ENCODE peak calls at places on chromosomes 11 and 22, in six cellular contexts. Z is body of pancreas; G is GM23338; E is endodermal cell; J is CD8-positive, alpha-beta memory T cell; F is trophoblast cell. M is an unnamed sample.

GRCh38 chr11:110621826-110622225 is 90.4 kb downstream of the ARHGAP20 start:
- DNase-seq in G (no peak), E (no peak), Z (no peak), J (no peak), F (no peak), M (no peak)

GRCh38 chr22:40156001-40156516 is 21.7 kb upstream of the TNRC6B start:
- DNase-seq in Z (peak), J (no peak), E (peak), G (peak), F (peak), M (peak)

GRCh38 chr11:26896716-26897115 is 97.2 kb upstream of the FIBIN start:
- DNase-seq in J (no peak), G (no peak), E (no peak), F (peak), Z (no peak), M (no peak)

GRCh38 chr11:58027341-58027740 is 3.4 kb upstream of the OR6Q1 start:
- DNase-seq in F (peak), Z (no peak), E (no peak), J (no peak), G (no peak), M (no peak)

GRCh38 chr11:64844330-64845124 is at the start of gene CDC42BPG:
- DNase-seq in Z (peak), F (peak), J (peak), G (peak), E (peak), M (peak)

GRCh38 chr11:19060629-19061028 is at the start of gene MRGPRX2:
- DNase-seq in E (no peak), J (no peak), G (no peak), Z (no peak), F (no peak), M (no peak)

GRCh38 chr11:73991471-73992006 is 8.9 kb upstream of the UCP2 start:
- DNase-seq in E (peak), G (no peak), Z (no peak), J (no peak), F (no peak), M (no peak)

GRCh38 chr11:124551987-124552386 is 8.5 kb upstream of the OR8B12 start:
- DNase-seq in Z (no peak), J (no peak), E (no peak), F (no peak), G (no peak), M (no peak)

GRCh38 chr11:120651836-120652235 is 140.3 kb downstream of the GRIK4 start:
- DNase-seq in G (no peak), F (no peak), J (no peak), Z (no peak), E (no peak), M (no peak)

GRCh38 chr11:1049431-1049891 is 12.9 kb upstream of the MUC6 start:
- DNase-seq in F (no peak), E (peak), G (no peak), J (no peak), Z (peak), M (no peak)

GRCh38 chr11:117704416-117705150 is 92.4 kb downstream of the DSCAML1 start:
- DNase-seq in G (no peak), J (no peak), Z (peak), E (peak), F (no peak), M (no peak)

GRCh38 chr11:45429719-45430118 is 143.6 kb upstream of the SYT13 start:
- DNase-seq in E (no peak), J (no peak), Z (no peak), G (no peak), F (no peak), M (no peak)

GRCh38 chr11:45885274-45885920 is at the start of gene MAPK8IP1:
- DNase-seq in Z (peak), E (peak), F (peak), J (peak), G (peak), M (peak)

GRCh38 chr22:44648821-44649566 is 53.0 kb upstream of the PRR5 start:
- DNase-seq in F (peak), G (no peak), Z (peak), J (no peak), E (no peak), M (peak)

GRCh38 chr22:23874871-23875270 is 17.2 kb downstream of the SLC2A11 start:
- DNase-seq in J (no peak), G (no peak), Z (no peak), F (no peak), E (no peak), M (no peak)

GRCh38 chr11:121561716-121562115 is 108.9 kb upstream of the SORL1-AS1 start:
- DNase-seq in G (no peak), J (no peak), E (no peak), Z (no peak), F (no peak), M (no peak)

GRCh38 chr11:2584434-2584811 is 115.4 kb downstream of the KCNQ1OT1 start:
- DNase-seq in G (no peak), E (no peak), Z (no peak), J (no peak), F (no peak), M (no peak)

GRCh38 chr11:59754859-59755700 is at the start of gene STX3:
- DNase-seq in G (peak), J (peak), F (peak), E (peak), Z (peak), M (peak)

GRCh38 chr11:59187587-59187986 is 15.7 kb downstream of the DTX4 start:
- DNase-seq in Z (peak), G (no peak), E (no peak), J (no peak), F (peak), M (peak)

GRCh38 chr22:27336151-27337090 is 465.1 kb downstream of the MN1 start:
- DNase-seq in J (no peak), F (no peak), Z (no peak), E (no peak), G (no peak), M (no peak)

GRCh38 chr22:43168416-43169309 is 17.3 kb downstream of the TSPO start:
- DNase-seq in Z (no peak), G (no peak), F (peak), J (no peak), E (peak), M (no peak)
- H3K27ac ChIP-seq in Z (no peak), G (no peak), F (peak), J (no peak), E (no peak), M (no peak)

GRCh38 chr11:128857341-128857740 is 9.8 kb downstream of the KCNJ1 start:
- DNase-seq in G (no peak), Z (no peak), E (no peak), F (no peak), J (no peak), M (no peak)
- H3K4me3 ChIP-seq in G (no peak), Z (no peak), E (no peak), F (no peak), J (no peak), M (no peak)

DNA sequence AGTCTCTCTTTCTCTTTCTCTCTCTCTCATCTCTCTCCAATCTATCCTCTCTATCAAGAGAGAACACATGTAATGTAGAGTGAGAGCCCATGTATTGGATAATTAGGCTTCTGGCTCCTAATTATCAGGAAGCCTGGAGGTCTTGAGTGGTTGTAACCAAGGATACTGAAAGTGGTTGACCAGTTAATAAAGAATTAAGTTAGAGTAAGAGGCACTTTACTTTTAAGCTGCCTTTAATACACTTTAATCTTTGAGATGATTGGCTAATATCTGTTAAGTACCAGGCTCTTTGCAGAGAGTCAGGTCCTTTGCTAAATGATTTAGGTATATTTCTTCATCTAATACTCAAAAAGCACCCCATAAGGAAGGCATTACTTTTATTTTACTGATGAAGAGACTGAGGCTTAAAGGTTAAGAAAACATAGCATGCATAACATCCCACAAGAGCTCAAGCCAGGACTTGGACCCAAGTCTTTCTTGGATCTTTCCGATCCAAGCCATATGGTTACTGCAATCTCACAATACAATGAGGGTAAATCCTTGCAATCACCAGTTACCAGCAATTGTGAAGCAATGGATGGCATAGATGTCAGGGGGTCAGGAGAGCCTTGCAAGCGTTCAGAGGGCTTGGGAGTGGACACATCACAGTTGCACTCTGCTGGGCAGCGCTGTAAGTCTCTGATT is 22.1 kb downstream of the CD44 start:
- DNase-seq in F (no peak), E (no peak), J (no peak), G (no peak), Z (no peak), M (no peak)
- H3K27ac ChIP-seq in F (no peak), E (no peak), J (peak), G (no peak), Z (no peak), M (no peak)

GRCh38 chr11:68168694-68169093 is 44.4 kb downstream of the KMT5B start:
- DNase-seq in E (no peak), Z (no peak), F (no peak), G (no peak), J (no peak), M (no peak)
- H3K4me3 ChIP-seq in E (no peak), Z (no peak), F (no peak), G (no peak), J (no peak), M (no peak)

GRCh38 chr22:36860821-36861659 is at the start of gene NCF4:
- DNase-seq in E (no peak), F (peak), G (no peak), J (no peak), Z (peak), M (peak)

GRCh38 chr22:36862251-36863242 is 1.7 kb downstream of the NCF4 start:
- DNase-seq in F (no peak), G (no peak), Z (peak), E (no peak), J (no peak), M (no peak)

GRCh38 chr22:36858966-36859365 is 1.8 kb upstream of the NCF4 start:
- DNase-seq in E (no peak), Z (no peak), G (no peak), F (no peak), J (no peak), M (no peak)

GRCh38 chr22:36860017-36860416 is 789 bp upstream of the NCF4 start:
- DNase-seq in Z (no peak), G (no peak), F (peak), E (no peak), J (no peak), M (no peak)

DNA sequence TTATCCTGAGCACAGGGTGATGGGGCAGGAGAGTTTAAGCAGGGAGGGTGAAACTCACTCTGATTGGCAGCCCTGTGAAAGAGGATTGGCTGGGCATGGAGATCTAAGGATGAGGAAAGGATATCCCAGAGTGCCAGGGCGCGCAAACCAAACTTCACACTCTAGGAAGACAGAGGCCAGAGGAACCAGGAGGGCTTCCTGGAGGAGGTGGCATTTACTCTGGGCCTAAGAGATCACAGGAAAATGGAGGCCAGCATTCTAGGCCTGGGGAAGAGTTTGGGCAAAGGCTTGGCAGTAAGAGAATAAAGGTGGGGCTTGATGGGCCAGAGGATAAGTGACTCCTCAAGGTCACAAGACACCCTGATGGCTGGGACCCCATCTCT is 377 bp upstream of the NCF4 start:
- DNase-seq in J (no peak), E (no peak), F (no peak), G (no peak), Z (no peak), M (no peak)
- H3K27ac ChIP-seq in J (peak), E (no peak), F (no peak), G (no peak), Z (no peak), M (peak)

GRCh38 chr11:133785795-133786194 is 59.5 kb downstream of the SPATA19 start:
- DNase-seq in Z (no peak), F (no peak), G (no peak), E (no peak), J (no peak), M (no peak)

GRCh38 chr11:133784359-133784758 is 61.0 kb downstream of the SPATA19 start:
- DNase-seq in J (no peak), Z (no peak), G (no peak), E (no peak), F (no peak), M (no peak)

GRCh38 chr11:133782116-133782725 is 63.1 kb downstream of the SPATA19 start:
- DNase-seq in G (no peak), E (no peak), J (no peak), Z (no peak), F (no peak), M (no peak)

GRCh38 chr11:133790995-133791394 is 54.3 kb downstream of the SPATA19 start:
- DNase-seq in J (no peak), G (no peak), Z (no peak), E (no peak), F (no peak), M (no peak)

DNA sequence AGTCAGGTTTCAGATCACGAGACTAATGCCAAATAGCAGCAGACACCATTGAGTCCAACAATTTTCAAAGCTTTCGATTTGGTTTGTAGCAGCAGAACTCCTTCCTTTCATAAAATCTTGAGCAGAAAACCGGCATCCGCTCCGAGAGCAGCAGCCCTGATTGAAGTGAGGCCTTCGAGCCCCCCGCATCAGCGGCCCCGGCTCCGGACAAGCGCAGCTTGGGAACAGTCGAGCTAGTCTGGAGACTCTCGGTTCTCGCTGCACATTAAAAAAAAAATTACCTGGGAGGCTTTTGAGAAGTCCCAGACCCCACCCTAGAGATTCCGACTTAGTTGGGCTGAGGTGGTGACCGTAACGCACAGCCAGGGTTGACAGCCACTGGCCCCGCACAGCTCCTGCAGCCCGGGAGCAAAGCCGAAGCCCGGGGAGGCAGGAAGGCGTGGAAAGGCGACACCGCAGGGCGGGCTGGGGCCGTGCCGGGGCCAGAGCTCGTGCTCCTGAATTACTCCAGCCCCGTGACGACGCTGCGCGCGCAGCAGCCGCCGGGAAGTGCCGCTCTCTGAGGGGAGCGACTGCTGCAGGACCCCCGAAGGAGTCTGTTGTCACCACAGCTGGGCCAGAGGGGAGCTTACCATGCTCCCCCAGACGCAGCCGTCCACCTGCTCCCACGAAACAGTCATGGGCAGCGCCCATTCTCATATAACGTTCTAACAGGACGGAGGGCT is 57.8 kb downstream of the SPATA19 start:
- DNase-seq in E (peak), G (peak), Z (peak), F (peak), J (no peak), M (no peak)
- H3K4me3 ChIP-seq in E (no peak), G (peak), Z (no peak), F (peak), J (no peak), M (no peak)

GRCh38 chr11:68843052-68843561 is 1.4 kb upstream of the CPT1A start:
- DNase-seq in J (peak), F (no peak), E (peak), Z (peak), G (peak), M (peak)
- H3K27ac ChIP-seq in J (peak), F (no peak), E (no peak), Z (peak), G (no peak), M (peak)

GRCh38 chr11:67117667-67118058 is 1.4 kb upstream of the KDM2A start:
- DNase-seq in Z (no peak), F (peak), E (peak), J (peak), G (peak), M (peak)
- H3K4me3 ChIP-seq in Z (no peak), F (peak), E (peak), J (peak), G (peak), M (peak)

GRCh38 chr11:78417888-78418583 is 416 bp upstream of the GAB2 start:
- DNase-seq in E (peak), J (peak), Z (peak), G (peak), F (peak), M (peak)

GRCh38 chr11:78417175-78417887 is at the start of gene GAB2:
- DNase-seq in J (peak), E (peak), F (peak), Z (peak), G (no peak), M (peak)

GRCh38 chr11:78414321-78415051 is 3.1 kb downstream of the GAB2 start:
- DNase-seq in F (peak), J (no peak), E (no peak), Z (no peak), G (peak), M (no peak)

GRCh38 chr11:78416285-78417174 is 1.1 kb downstream of the GAB2 start:
- DNase-seq in E (peak), J (peak), G (peak), F (peak), Z (peak), M (peak)

GRCh38 chr11:78415338-78415737 is 2.3 kb downstream of the GAB2 start:
- DNase-seq in Z (no peak), G (no peak), J (no peak), E (no peak), F (no peak), M (no peak)
- H3K27ac ChIP-seq in Z (no peak), G (no peak), J (peak), E (no peak), F (peak), M (no peak)

GRCh38 chr11:87754685-87755084 is 420.6 kb downstream of the RAB38 start:
- DNase-seq in G (no peak), J (no peak), E (no peak), F (no peak), Z (no peak), M (no peak)
- H3K4me3 ChIP-seq in G (no peak), J (no peak), E (no peak), F (no peak), Z (no peak), M (no peak)